ENCODE peak calls at places on chromosome 11, in ten cellular contexts. K, Y, T, A, N, V, U, L, Z and X are unnamed samples.
A peak's percentile ranks its signal among the peaks of the same experiment; 100 is the strongest.

GRCh38 chr11:12172493-12173013 is 62.2 kb downstream of the MICAL2 start:
- DNase-seq in K (no peak), Y (no peak), T (peak; percentile 27), A (no peak), N (no peak), V (no peak), U (no peak), L (no peak), Z (no peak), X (no peak)

GRCh38 chr11:92948116-92948515 is 21.3 kb upstream of the MTNR1B start:
- DNase-seq in K (no peak), Y (no peak), T (no peak), A (no peak), N (no peak), V (no peak), U (no peak), L (no peak), Z (no peak), X (no peak)

GRCh38 chr11:43955381-43956118 is 13.1 kb downstream of the C11orf96 start:
- DNase-seq in K (no peak), Y (no peak), T (no peak), A (no peak), N (no peak), V (no peak), U (no peak), L (no peak), Z (no peak), X (no peak)

GRCh38 chr11:78101073-78101472 is 21.4 kb upstream of the NDUFC2 start:
- DNase-seq in K (no peak), Y (no peak), T (no peak), A (no peak), N (no peak), V (no peak), U (no peak), L (no peak), Z (no peak), X (no peak)

GRCh38 chr11:79243412-79244174 is 197.2 kb downstream of the TENM4 start:
- DNase-seq in K (peak; percentile 36), Y (no peak), T (no peak), A (no peak), N (no peak), V (no peak), U (no peak), L (no peak), Z (no peak), X (peak; percentile 66)

GRCh38 chr11:61549662-61550568 is 31.0 kb downstream of the SYT7 start:
- DNase-seq in K (no peak), Y (no peak), T (no peak), A (peak; percentile 41), N (no peak), V (no peak), U (no peak), L (no peak), Z (no peak), X (no peak)

GRCh38 chr11:8963569-8964323 is 496 bp downstream of the TMEM9B start:
- DNase-seq in K (no peak), Y (peak; percentile 72), T (peak; percentile 94), A (peak; percentile 75), N (peak; percentile 82), V (peak; percentile 80), U (no peak), L (peak; percentile 84), Z (no peak), X (no peak)

GRCh38 chr11:369336-370018 is at the start of gene B4GALNT4:
- DNase-seq in K (no peak), Y (no peak), T (no peak), A (no peak), N (no peak), V (no peak), U (no peak), L (no peak), Z (no peak), X (no peak)

GRCh38 chr11:126607374-126607773 is 251.9 kb downstream of the ST3GAL4 start:
- DNase-seq in K (no peak), Y (peak; percentile 31), T (no peak), A (peak; percentile 11), N (no peak), V (no peak), U (no peak), L (peak; percentile 47), Z (peak; percentile 59), X (peak; percentile 46)

GRCh38 chr11:44634401-44635281 is 69.2 kb downstream of the CD82 start:
- DNase-seq in K (peak; percentile 87), Y (peak; percentile 10), T (peak; percentile 74), A (peak; percentile 83), N (no peak), V (peak; percentile 3), U (no peak), L (no peak), Z (peak; percentile 20), X (peak; percentile 86)

GRCh38 chr11:125263268-125263790 is 98.8 kb downstream of the PKNOX2 start:
- DNase-seq in K (peak; percentile 79), Y (no peak), T (peak; percentile 82), A (peak; percentile 85), N (peak; percentile 30), V (no peak), U (no peak), L (no peak), Z (peak; percentile 94), X (peak; percentile 40)

GRCh38 chr11:42043312-42043711 is 583.9 kb upstream of the LRRC4C start:
- DNase-seq in K (no peak), Y (no peak), T (no peak), A (no peak), N (no peak), V (no peak), U (no peak), L (no peak), Z (no peak), X (no peak)

GRCh38 chr11:1881442-1882264 is 10.0 kb downstream of the PRR33 start:
- DNase-seq in K (peak; percentile 68), Y (no peak), T (peak; percentile 65), A (peak; percentile 78), N (peak; percentile 64), V (peak; percentile 10), U (no peak), L (no peak), Z (no peak), X (no peak)

GRCh38 chr11:69877235-69877634 is 58.0 kb upstream of the FGF3 start:
- DNase-seq in K (peak; percentile 5), Y (no peak), T (peak; percentile 46), A (no peak), N (no peak), V (no peak), U (no peak), L (no peak), Z (no peak), X (no peak)

GRCh38 chr11:129279326-129280026 is 87.4 kb upstream of the ARHGAP32 start:
- DNase-seq in K (peak; percentile 84), Y (peak; percentile 37), T (peak; percentile 93), A (peak; percentile 69), N (peak; percentile 47), V (peak; percentile 68), U (peak; percentile 59), L (peak; percentile 47), Z (peak; percentile 79), X (peak; percentile 63)

GRCh38 chr11:19666951-19667350 is 45.7 kb upstream of the NAV2 start:
- DNase-seq in K (no peak), Y (no peak), T (no peak), A (no peak), N (no peak), V (no peak), U (no peak), L (no peak), Z (no peak), X (no peak)

GRCh38 chr11:11608783-11609232 is 13.0 kb downstream of the GALNT18 start:
- DNase-seq in K (no peak), Y (no peak), T (no peak), A (no peak), N (no peak), V (no peak), U (no peak), L (no peak), Z (no peak), X (peak; percentile 17)

GRCh38 chr11:102633385-102634026 is 8.4 kb upstream of the MMP20 start:
- DNase-seq in K (no peak), Y (no peak), T (no peak), A (no peak), N (no peak), V (no peak), U (no peak), L (no peak), Z (no peak), X (no peak)

GRCh38 chr11:86179646-86180064 is 64.9 kb upstream of the EED start:
- DNase-seq in K (no peak), Y (no peak), T (no peak), A (no peak), N (no peak), V (no peak), U (no peak), L (no peak), Z (no peak), X (no peak)
- H3K4me1 ChIP-seq in K (no peaks in the 10 kb centered on the region), Y (no peaks in the 10 kb centered on the region), T (peaks cover 27% of the 10 kb centered on the region), A (peaks cover 31% of the 10 kb centered on the region), N (peaks cover 8% of the 10 kb centered on the region), V (no peaks in the 10 kb centered on the region), U (peaks cover 14% of the 10 kb centered on the region), L (no peaks in the 10 kb centered on the region), Z (no peaks in the 10 kb centered on the region), X (peaks cover 14% of the 10 kb centered on the region)

DNA sequence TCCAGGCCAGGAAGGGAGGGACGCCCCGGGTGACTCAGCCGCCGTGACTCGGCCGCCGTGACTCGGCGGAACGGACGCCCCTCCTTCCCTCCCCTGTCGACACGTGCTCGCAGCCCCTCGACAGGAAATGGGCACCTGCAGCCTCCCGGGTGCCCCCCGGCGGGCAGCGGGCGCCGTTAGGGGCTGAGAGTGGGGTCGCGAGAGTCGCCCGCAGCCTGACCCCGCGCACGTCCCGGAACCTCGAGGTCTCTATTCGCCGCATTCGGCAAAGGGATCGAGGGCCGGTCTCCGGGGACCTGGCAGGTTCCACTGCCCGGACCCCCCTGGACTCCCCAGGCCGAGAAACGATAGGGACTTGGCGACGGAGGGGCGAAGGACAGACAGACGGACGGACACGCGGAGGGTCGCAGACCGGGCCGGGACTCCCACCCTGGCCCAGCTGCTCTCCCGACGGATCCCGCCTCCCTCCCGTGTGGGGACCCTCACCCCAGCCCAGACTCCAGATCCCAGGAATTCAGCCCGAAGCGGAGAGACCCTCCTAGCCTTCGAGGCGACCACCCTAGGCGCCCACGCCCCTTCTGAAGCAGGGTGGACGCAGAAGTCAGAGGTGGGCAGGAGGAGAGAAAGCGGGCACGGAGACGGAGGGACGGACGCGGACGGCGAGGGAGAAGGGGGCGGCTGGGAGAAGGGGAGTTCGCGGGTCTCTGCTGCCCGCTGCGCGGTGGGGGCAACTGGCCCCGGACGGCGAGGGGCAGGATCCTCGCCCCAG is 648 bp downstream of the FOSL1 start:
- DNase-seq in K (peak; percentile 50), Y (no peak), T (peak; percentile 83), A (peak; percentile 51), N (no peak), V (peak; percentile 56), U (no peak), L (no peak), Z (no peak), X (peak; percentile 96)
- H3K4me1 ChIP-seq in K (peaks cover 5% of the 10 kb centered on the region), Y (peaks cover 51% of the 10 kb centered on the region), T (peaks cover 18% of the 10 kb centered on the region), A (peaks cover 12% of the 10 kb centered on the region), N (peaks cover 18% of the 10 kb centered on the region), V (peaks cover 20% of the 10 kb centered on the region), U (peaks cover 22% of the 10 kb centered on the region), L (no peaks in the 10 kb centered on the region), Z (peaks cover 11% of the 10 kb centered on the region), X (peaks cover 74% of the 10 kb centered on the region)

GRCh38 chr11:3163241-3163981 is 1.7 kb downstream of the OSBPL5 start:
- DNase-seq in K (no peak), Y (no peak), T (peak; percentile 55), A (no peak), N (no peak), V (no peak), U (no peak), L (no peak), Z (no peak), X (no peak)
- H3K4me1 ChIP-seq in K (peaks cover 28% of the 10 kb centered on the region), Y (peaks cover 13% of the 10 kb centered on the region), T (peaks cover 42% of the 10 kb centered on the region), A (peaks cover 57% of the 10 kb centered on the region), N (no peaks in the 10 kb centered on the region), V (peaks cover 41% of the 10 kb centered on the region), U (no peaks in the 10 kb centered on the region), L (peaks cover 20% of the 10 kb centered on the region), Z (peaks cover 34% of the 10 kb centered on the region), X (peaks cover 39% of the 10 kb centered on the region)

GRCh38 chr11:47369676-47370075 is 8.7 kb downstream of the SPI1 start:
- DNase-seq in K (no peak), Y (no peak), T (no peak), A (no peak), N (no peak), V (no peak), U (no peak), L (no peak), Z (no peak), X (no peak)
- H3K4me1 ChIP-seq in K (no peaks in the 10 kb centered on the region), Y (peaks cover 6% of the 10 kb centered on the region), T (no peaks in the 10 kb centered on the region), A (no peaks in the 10 kb centered on the region), N (no peaks in the 10 kb centered on the region), V (peaks cover 3% of the 10 kb centered on the region), U (peaks cover 6% of the 10 kb centered on the region), L (no peaks in the 10 kb centered on the region), Z (no peaks in the 10 kb centered on the region), X (peaks cover 11% of the 10 kb centered on the region)